ENCODE peak calls at places on chromosomes 16 and 17, in four cellular contexts. One of them, this sample, is unnamed.

GRCh38 chr16:70324998-70325765 is 21.5 kb upstream of the DDX19A start:
- DNase-seq in fibroblast of lung: no peak
- DNase-seq in neural progenitor cell: no peak
- DNase-seq in Peyer's patch: no peak
- DNase-seq in this sample: no peak

GRCh38 chr16:49340466-49340865 is 33.1 kb upstream of the C16orf78 start:
- DNase-seq in Peyer's patch: no peak
- DNase-seq in fibroblast of lung: no peak
- DNase-seq in neural progenitor cell: no peak
- DNase-seq in this sample: no peak

GRCh38 chr16:86702824-86703588 is 124.7 kb downstream of the FOXL1 start:
- DNase-seq in neural progenitor cell: no peak
- DNase-seq in fibroblast of lung: no peak
- DNase-seq in Peyer's patch: no peak
- DNase-seq in this sample: no peak

GRCh38 chr17:3889613-3890012 is 3.2 kb downstream of the CAMKK1 start:
- DNase-seq in neural progenitor cell: no peak
- DNase-seq in fibroblast of lung: no peak
- DNase-seq in Peyer's patch: no peak
- DNase-seq in this sample: no peak

GRCh38 chr16:75351183-75351582 is 82.1 kb downstream of the CFDP1 start:
- DNase-seq in Peyer's patch: no peak
- DNase-seq in neural progenitor cell: no peak
- DNase-seq in fibroblast of lung: peak
- DNase-seq in this sample: no peak

GRCh38 chr16:81558444-81559175 is 114.0 kb downstream of the CMIP start:
- DNase-seq in Peyer's patch: no peak
- DNase-seq in fibroblast of lung: no peak
- DNase-seq in neural progenitor cell: peak
- DNase-seq in this sample: no peak

GRCh38 chr17:81427446-81428120 is 32.3 kb downstream of the BAHCC1 start:
- DNase-seq in neural progenitor cell: peak
- DNase-seq in fibroblast of lung: no peak
- DNase-seq in Peyer's patch: no peak
- DNase-seq in this sample: no peak

GRCh38 chr17:40349477-40350409 is 14.8 kb downstream of the GJD3 start:
- DNase-seq in Peyer's patch: no peak
- DNase-seq in fibroblast of lung: peak
- DNase-seq in neural progenitor cell: no peak
- DNase-seq in this sample: no peak

GRCh38 chr16:17328971-17329370 is 141.8 kb downstream of the XYLT1 start:
- DNase-seq in Peyer's patch: no peak
- DNase-seq in fibroblast of lung: peak
- DNase-seq in neural progenitor cell: no peak
- DNase-seq in this sample: no peak

GRCh38 chr17:73354423-73355284 is 42.9 kb upstream of the CDC42EP4 start:
- DNase-seq in neural progenitor cell: no peak
- DNase-seq in fibroblast of lung: no peak
- DNase-seq in Peyer's patch: no peak
- DNase-seq in this sample: no peak

GRCh38 chr16:55328611-55329569 is 4.9 kb downstream of the IRX6 start:
- DNase-seq in Peyer's patch: no peak
- DNase-seq in fibroblast of lung: no peak
- DNase-seq in neural progenitor cell: peak
- DNase-seq in this sample: no peak

GRCh38 chr16:86984975-86985655 is 332.1 kb downstream of the C16orf95 start:
- DNase-seq in neural progenitor cell: peak
- DNase-seq in Peyer's patch: no peak
- DNase-seq in fibroblast of lung: no peak
- DNase-seq in this sample: no peak

GRCh38 chr16:86826931-86827330 is 248.6 kb downstream of the FOXL1 start:
- DNase-seq in neural progenitor cell: peak
- DNase-seq in Peyer's patch: no peak
- DNase-seq in fibroblast of lung: no peak
- DNase-seq in this sample: no peak

GRCh38 chr17:58200024-58200633 is 7.6 kb downstream of the EPX start:
- DNase-seq in neural progenitor cell: peak
- DNase-seq in fibroblast of lung: peak
- DNase-seq in Peyer's patch: peak
- DNase-seq in this sample: peak

GRCh38 chr17:76726766-76727718 is at the start of gene METTL23:
- DNase-seq in neural progenitor cell: peak
- DNase-seq in fibroblast of lung: peak
- DNase-seq in Peyer's patch: peak
- DNase-seq in this sample: peak

GRCh38 chr17:47792457-47792856 is 29.1 kb downstream of the OSBPL7 start:
- DNase-seq in neural progenitor cell: no peak
- DNase-seq in Peyer's patch: no peak
- DNase-seq in fibroblast of lung: no peak
- DNase-seq in this sample: no peak

GRCh38 chr17:37671813-37672544 is 28.7 kb upstream of the DDX52 start:
- DNase-seq in neural progenitor cell: no peak
- DNase-seq in fibroblast of lung: peak
- DNase-seq in Peyer's patch: no peak
- DNase-seq in this sample: no peak

GRCh38 chr17:59332890-59333377 is 1.5 kb downstream of the YPEL2 start:
- DNase-seq in neural progenitor cell: no peak
- DNase-seq in Peyer's patch: peak
- DNase-seq in fibroblast of lung: peak
- DNase-seq in this sample: no peak

GRCh38 chr16:11620243-11621003 is 33.7 kb upstream of the LITAF start:
- DNase-seq in fibroblast of lung: no peak
- DNase-seq in Peyer's patch: no peak
- DNase-seq in neural progenitor cell: no peak
- DNase-seq in this sample: no peak

GRCh38 chr17:82567286-82567685 is 47.8 kb downstream of the FOXK2 start:
- DNase-seq in fibroblast of lung: no peak
- DNase-seq in neural progenitor cell: no peak
- DNase-seq in Peyer's patch: no peak
- DNase-seq in this sample: no peak

GRCh38 chr17:80790981-80791742 is 200.5 kb upstream of the CHMP6 start:
- DNase-seq in neural progenitor cell: no peak
- DNase-seq in Peyer's patch: no peak
- DNase-seq in fibroblast of lung: peak
- DNase-seq in this sample: peak

GRCh38 chr17:74542166-74542565 is 3.7 kb downstream of the CD300C start:
- DNase-seq in neural progenitor cell: no peak
- DNase-seq in Peyer's patch: no peak
- DNase-seq in fibroblast of lung: no peak
- DNase-seq in this sample: no peak

GRCh38 chr17:50219345-50219744 is 17.9 kb upstream of the COL1A1 start:
- DNase-seq in Peyer's patch: no peak
- DNase-seq in neural progenitor cell: no peak
- DNase-seq in fibroblast of lung: peak
- DNase-seq in this sample: no peak

GRCh38 chr16:27171584-27171983 is 31.7 kb upstream of the KDM8 start:
- DNase-seq in neural progenitor cell: no peak
- DNase-seq in fibroblast of lung: no peak
- DNase-seq in Peyer's patch: no peak
- DNase-seq in this sample: no peak

GRCh38 chr16:27168790-27169189 is 34.5 kb upstream of the KDM8 start:
- DNase-seq in neural progenitor cell: no peak
- DNase-seq in Peyer's patch: no peak
- DNase-seq in fibroblast of lung: no peak
- DNase-seq in this sample: no peak

GRCh38 chr16:27174007-27174406 is 29.3 kb upstream of the KDM8 start:
- DNase-seq in Peyer's patch: peak
- DNase-seq in neural progenitor cell: no peak
- DNase-seq in fibroblast of lung: no peak
- DNase-seq in this sample: peak

GRCh38 chr16:27174798-27175197 is 28.5 kb upstream of the KDM8 start:
- DNase-seq in fibroblast of lung: no peak
- DNase-seq in Peyer's patch: no peak
- DNase-seq in neural progenitor cell: no peak
- DNase-seq in this sample: no peak

DNA sequence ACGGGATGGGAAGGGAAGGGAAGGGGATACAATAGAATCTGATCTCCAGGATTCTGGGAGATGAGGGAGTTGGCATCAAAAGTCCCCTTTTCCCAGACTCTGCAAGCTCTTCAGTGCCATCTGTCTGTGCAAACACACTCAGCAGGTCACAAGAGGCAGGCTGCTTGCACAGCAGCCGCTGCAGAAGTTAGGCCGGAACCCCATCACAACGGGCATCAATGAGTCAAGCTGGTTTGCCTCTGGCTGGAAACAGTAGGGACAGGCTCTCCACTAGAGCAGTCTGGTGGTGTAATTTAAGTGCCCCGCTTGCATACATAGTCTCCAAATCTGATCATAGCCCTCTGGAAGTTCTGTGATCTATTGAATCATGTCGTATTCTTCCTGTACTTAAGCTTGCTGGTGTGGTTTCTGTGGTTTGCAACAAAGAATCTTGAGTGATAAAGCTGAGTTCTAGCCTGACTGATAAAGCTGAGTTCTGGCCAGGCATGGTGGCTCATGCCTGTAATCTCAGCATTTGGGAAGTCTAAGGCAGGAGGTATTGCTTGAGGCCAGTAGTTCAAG is 33.7 kb upstream of the KDM8 start:
- DNase-seq in Peyer's patch: peak
- DNase-seq in neural progenitor cell: peak
- DNase-seq in fibroblast of lung: peak
- DNase-seq in this sample: peak
- TF ChIP-seq CTCF in Peyer's patch: peak
- TF ChIP-seq CTCF in neural progenitor cell: peak
- TF ChIP-seq CTCF in fibroblast of lung: peak
- TF ChIP-seq CTCF in this sample: no peak

GRCh38 chr16:8963825-8964441 is at the start of gene USP7:
- DNase-seq in fibroblast of lung: peak
- DNase-seq in Peyer's patch: peak
- DNase-seq in neural progenitor cell: peak
- DNase-seq in this sample: peak

GRCh38 chr16:8964462-8964861 is 756 bp upstream of the USP7 start:
- DNase-seq in neural progenitor cell: no peak
- DNase-seq in Peyer's patch: no peak
- DNase-seq in fibroblast of lung: no peak
- DNase-seq in this sample: no peak

GRCh38 chr16:8967437-8967821 is 3.7 kb upstream of the USP7 start:
- DNase-seq in Peyer's patch: no peak
- DNase-seq in neural progenitor cell: no peak
- DNase-seq in fibroblast of lung: no peak
- DNase-seq in this sample: no peak

GRCh38 chr16:8963010-8963824 is 489 bp downstream of the USP7 start:
- DNase-seq in Peyer's patch: no peak
- DNase-seq in neural progenitor cell: peak
- DNase-seq in fibroblast of lung: no peak
- DNase-seq in this sample: no peak

DNA sequence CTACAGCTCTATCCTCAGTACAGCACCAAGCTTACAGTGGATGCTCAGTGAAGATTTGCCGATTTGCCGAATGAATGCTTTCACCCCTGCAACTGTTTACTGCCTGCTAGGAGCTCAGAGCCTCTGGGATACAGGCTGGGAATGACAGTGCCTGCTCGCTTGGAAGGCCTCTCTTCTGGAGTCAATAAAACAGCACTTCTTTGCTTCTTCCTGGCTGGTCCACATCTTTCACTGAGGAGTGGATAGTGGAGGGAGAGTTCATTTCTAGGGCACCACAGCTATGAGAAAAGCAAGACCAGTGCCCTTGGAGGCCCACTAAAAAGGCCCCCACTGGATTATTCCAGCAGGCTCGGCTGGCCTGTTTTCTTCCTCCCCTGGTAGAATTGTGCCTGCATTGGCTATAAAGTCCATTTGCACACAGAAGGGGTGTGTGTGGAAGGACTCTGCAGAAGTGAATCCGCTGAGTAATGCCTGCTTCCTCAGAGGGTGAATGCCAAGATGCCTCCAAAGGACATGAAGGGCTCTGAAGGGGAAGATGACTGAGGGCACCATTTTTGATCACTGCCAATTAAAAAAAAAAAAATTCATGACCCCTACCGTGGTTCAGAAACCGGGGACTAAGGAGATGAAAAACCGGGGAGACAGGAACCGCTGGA is 3.2 kb upstream of the USP7 start:
- DNase-seq in fibroblast of lung: no peak
- DNase-seq in neural progenitor cell: no peak
- DNase-seq in Peyer's patch: no peak
- DNase-seq in this sample: no peak
- H3K4me3 ChIP-seq in fibroblast of lung: no peak
- H3K4me3 ChIP-seq in neural progenitor cell: no peak
- H3K4me3 ChIP-seq in Peyer's patch: no peak
- H3K4me3 ChIP-seq in this sample: no peak

GRCh38 chr16:88676502-88677242 is 9.6 kb downstream of the SNAI3 start:
- DNase-seq in fibroblast of lung: no peak
- DNase-seq in neural progenitor cell: no peak
- DNase-seq in Peyer's patch: no peak
- DNase-seq in this sample: no peak

GRCh38 chr16:88669986-88670385 is 7.1 kb upstream of the MVD start:
- DNase-seq in neural progenitor cell: no peak
- DNase-seq in Peyer's patch: no peak
- DNase-seq in fibroblast of lung: no peak
- DNase-seq in this sample: no peak

GRCh38 chr16:88671806-88672205 is 8.9 kb upstream of the MVD start:
- DNase-seq in neural progenitor cell: no peak
- DNase-seq in fibroblast of lung: no peak
- DNase-seq in Peyer's patch: no peak
- DNase-seq in this sample: no peak

GRCh38 chr16:88673685-88674398 is 11.0 kb upstream of the MVD start:
- DNase-seq in Peyer's patch: no peak
- DNase-seq in neural progenitor cell: no peak
- DNase-seq in fibroblast of lung: no peak
- DNase-seq in this sample: peak

GRCh38 chr16:88672776-88673175 is 9.9 kb upstream of the MVD start:
- DNase-seq in neural progenitor cell: peak
- DNase-seq in fibroblast of lung: no peak
- DNase-seq in Peyer's patch: no peak
- DNase-seq in this sample: no peak
- TF ChIP-seq CTCF in neural progenitor cell: peak
- TF ChIP-seq CTCF in fibroblast of lung: peak
- TF ChIP-seq CTCF in Peyer's patch: peak
- TF ChIP-seq CTCF in this sample: no peak

DNA sequence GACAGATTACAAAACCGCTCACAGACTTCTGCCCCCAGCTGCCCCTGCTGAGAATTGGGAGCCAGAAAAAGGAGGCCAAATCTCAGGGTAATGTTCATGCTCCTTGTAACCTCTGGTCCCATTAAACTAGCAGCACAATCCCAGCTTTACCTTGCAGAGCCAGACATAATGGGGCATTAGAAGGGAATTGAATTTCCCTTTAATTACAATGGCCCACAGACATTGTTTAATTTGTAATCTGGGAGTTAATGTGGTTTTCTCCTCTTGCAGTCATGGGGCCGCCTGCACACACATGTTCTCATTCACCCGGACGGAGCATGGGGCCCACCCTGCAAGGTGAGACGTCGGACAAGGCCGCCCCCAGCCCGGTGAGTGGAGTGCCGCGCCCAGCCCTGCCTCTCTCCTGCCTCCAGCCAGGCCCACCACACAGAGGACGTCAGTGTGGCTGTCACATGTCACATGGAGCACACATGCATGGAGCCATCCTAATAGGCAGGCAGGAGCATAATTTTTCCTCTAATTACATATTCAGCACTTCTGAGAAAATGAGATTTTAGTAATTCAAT is 87.5 kb downstream of the ENGASE start:
- DNase-seq in Peyer's patch: no peak
- DNase-seq in fibroblast of lung: no peak
- DNase-seq in neural progenitor cell: no peak
- DNase-seq in this sample: no peak
- H3K4me3 ChIP-seq in Peyer's patch: no peak
- H3K4me3 ChIP-seq in fibroblast of lung: no peak
- H3K4me3 ChIP-seq in neural progenitor cell: no peak
- H3K4me3 ChIP-seq in this sample: no peak

This sample was measured in GM12865.